ENCODE peak calls at places on chromosomes 11 and 22, in six cellular contexts. J is cardiac fibroblast; S is effector memory CD8-positive, alpha-beta T cell; E is activated CD4-positive, alpha-beta T cell treated with anti-CD3 and anti-CD28 coated beads for 4 hours; T is Right ventricle myocardium superior; N is NCI-H1417. I is an unnamed sample.

GRCh38 chr11:121762820-121763219 is 310.1 kb upstream of the SORL1-AS1 start:
- DNase-seq in T (peak), N (peak), J (peak), S (no peak), E (no peak), I (no peak)

GRCh38 chr11:127994736-127995135 is 592.6 kb downstream of the ETS1 start:
- DNase-seq in E (no peak), T (no peak), N (no peak), J (peak), S (no peak), I (no peak)

GRCh38 chr11:36328956-36329673 is 33.0 kb downstream of the PRR5L start:
- DNase-seq in J (no peak), N (no peak), E (no peak), S (no peak), T (no peak), I (no peak)

GRCh38 chr11:79265756-79266322 is 175.0 kb downstream of the TENM4 start:
- DNase-seq in S (no peak), N (no peak), T (no peak), J (peak), E (no peak), I (no peak)

GRCh38 chr11:62547691-62548281 is 1.2 kb upstream of the AHNAK start:
- DNase-seq in S (no peak), N (no peak), T (peak), J (no peak), E (no peak), I (no peak)

GRCh38 chr22:26852176-26852575 is 194.8 kb downstream of the MIAT start:
- DNase-seq in S (no peak), N (no peak), T (no peak), E (no peak), J (no peak), I (no peak)

GRCh38 chr22:48891688-48892380 is 935.8 kb downstream of the BRD1 start:
- DNase-seq in S (no peak), E (no peak), J (no peak), N (no peak), T (no peak), I (no peak)

GRCh38 chr22:23533328-23533762 is 46.7 kb downstream of the IGLL1 start:
- DNase-seq in J (no peak), N (peak), E (no peak), S (peak), T (no peak), I (no peak)

GRCh38 chr11:119686483-119686882 is 42.5 kb downstream of the NECTIN1 start:
- DNase-seq in J (no peak), E (no peak), T (no peak), S (no peak), N (no peak), I (no peak)

GRCh38 chr11:122850076-122850631 is 11.9 kb downstream of the CRTAM start:
- DNase-seq in T (no peak), J (peak), E (no peak), S (peak), N (no peak), I (peak)

GRCh38 chr11:134150195-134150903 is 73.4 kb downstream of the NCAPD3 start:
- DNase-seq in S (no peak), N (no peak), J (no peak), E (no peak), T (no peak), I (no peak)

GRCh38 chr11:100827934-100828661 is 141.0 kb downstream of the ARHGAP42 start:
- DNase-seq in N (peak), J (peak), S (no peak), T (no peak), E (no peak), I (peak)

GRCh38 chr11:12824281-12825041 is 150.2 kb downstream of the TEAD1 start:
- DNase-seq in N (no peak), J (no peak), S (no peak), T (no peak), E (no peak), I (no peak)

GRCh38 chr11:117459121-117459978 is 131.7 kb downstream of the CEP164 start:
- DNase-seq in S (no peak), N (no peak), T (no peak), J (no peak), E (no peak), I (no peak)

GRCh38 chr11:27720277-27720830 is 20.1 kb upstream of the BDNF start:
- DNase-seq in N (peak), J (peak), E (no peak), T (no peak), S (no peak), I (no peak)

GRCh38 chr11:21933095-21933494 is 259.8 kb upstream of the ANO5 start:
- DNase-seq in J (peak), N (no peak), T (no peak), S (no peak), E (no peak), I (no peak)

GRCh38 chr11:120303004-120303637 is 22.0 kb upstream of the TLCD5 start:
- DNase-seq in S (peak), J (peak), T (peak), N (peak), E (peak), I (peak)

GRCh38 chr11:65565624-65566453 is 4.4 kb upstream of the ZNRD2 start:
- DNase-seq in E (no peak), T (no peak), S (peak), J (peak), N (peak), I (no peak)

GRCh38 chr11:68927280-68928107 is 23.8 kb downstream of the IGHMBP2 start:
- DNase-seq in S (no peak), N (no peak), T (peak), E (no peak), J (no peak), I (no peak)

GRCh38 chr11:63641727-63642126 is 27.5 kb upstream of the PLAAT3 start:
- DNase-seq in J (peak), T (no peak), N (no peak), E (no peak), S (no peak), I (no peak)

GRCh38 chr22:47486569-47487312 is 724.3 kb downstream of the TBC1D22A start:
- DNase-seq in J (no peak), N (no peak), S (no peak), E (no peak), T (no peak), I (no peak)

GRCh38 chr22:28899199-28899853 is 16.0 kb downstream of the ZNRF3 start:
- DNase-seq in S (peak), E (peak), T (no peak), J (no peak), N (no peak), I (no peak)

GRCh38 chr22:44338183-44338812 is 25.5 kb upstream of the SHISAL1 start:
- DNase-seq in T (peak), J (no peak), S (no peak), E (no peak), N (no peak), I (no peak)

GRCh38 chr11:88555018-88555828 is 217.7 kb upstream of the CTSC start:
- DNase-seq in E (no peak), N (no peak), J (peak), T (no peak), S (no peak), I (peak)

GRCh38 chr11:66924272-66924671 is 33.9 kb downstream of the PC start:
- DNase-seq in J (no peak), E (no peak), N (no peak), S (no peak), T (no peak), I (no peak)

GRCh38 chr11:106278391-106278790 is 200.9 kb downstream of the AASDHPPT start:
- DNase-seq in S (no peak), J (peak), N (no peak), T (no peak), E (no peak), I (no peak)

GRCh38 chr11:75771646-75772410 is 3.2 kb downstream of the DGAT2 start:
- DNase-seq in T (no peak), N (no peak), J (peak), S (no peak), E (no peak), I (no peak)